ENCODE peak calls at places on chromosome 1, in eight cellular contexts. One of them, this sample, is unnamed.

GRCh38 chr1:30416221-30416820 is 307.1 kb downstream of the MATN1 start:
- DNase-seq in IMR-90: no peak
- DNase-seq in fibroblast of the aortic adventitia: no peak
- DNase-seq in cardiac muscle cell: no peak
- DNase-seq in fibroblast of pulmonary artery: no peak
- DNase-seq in CD4-positive, alpha-beta T cell: no peak
- DNase-seq in RWPE2: peak; percentile 11
- DNase-seq in HFF-Myc: no peak
- DNase-seq in this sample: no peak

GRCh38 chr1:236204656-236205055 is 62.3 kb downstream of the GPR137B start:
- DNase-seq in IMR-90: peak; percentile 30
- DNase-seq in fibroblast of the aortic adventitia: no peak
- DNase-seq in cardiac muscle cell: no peak
- DNase-seq in fibroblast of pulmonary artery: no peak
- DNase-seq in CD4-positive, alpha-beta T cell: no peak
- DNase-seq in RWPE2: no peak
- DNase-seq in HFF-Myc: no peak
- DNase-seq in this sample: no peak

GRCh38 chr1:168163670-168164069 is 15.1 kb upstream of the TIPRL start:
- DNase-seq in IMR-90: no peak
- DNase-seq in fibroblast of the aortic adventitia: no peak
- DNase-seq in cardiac muscle cell: no peak
- DNase-seq in fibroblast of pulmonary artery: no peak
- DNase-seq in CD4-positive, alpha-beta T cell: no peak
- DNase-seq in RWPE2: no peak
- DNase-seq in HFF-Myc: no peak
- DNase-seq in this sample: no peak

GRCh38 chr1:8232036-8232757 is 85.7 kb upstream of the SLC45A1 start:
- DNase-seq in IMR-90: no peak
- DNase-seq in fibroblast of the aortic adventitia: no peak
- DNase-seq in cardiac muscle cell: no peak
- DNase-seq in fibroblast of pulmonary artery: peak; percentile 25
- DNase-seq in CD4-positive, alpha-beta T cell: no peak
- DNase-seq in RWPE2: no peak
- DNase-seq in HFF-Myc: no peak
- DNase-seq in this sample: no peak

GRCh38 chr1:26529405-26529654 is 231 bp upstream of the RPS6KA1 start:
- DNase-seq in IMR-90: no peak
- DNase-seq in fibroblast of the aortic adventitia: no peak
- DNase-seq in cardiac muscle cell: no peak
- DNase-seq in fibroblast of pulmonary artery: no peak
- DNase-seq in CD4-positive, alpha-beta T cell: no peak
- DNase-seq in RWPE2: no peak
- DNase-seq in HFF-Myc: no peak
- DNase-seq in this sample: no peak

GRCh38 chr1:91831132-91831930 is 54.6 kb downstream of the TGFBR3 start:
- DNase-seq in IMR-90: peak; percentile 86
- DNase-seq in fibroblast of the aortic adventitia: peak; percentile 64
- DNase-seq in cardiac muscle cell: no peak
- DNase-seq in fibroblast of pulmonary artery: peak; percentile 55
- DNase-seq in CD4-positive, alpha-beta T cell: no peak
- DNase-seq in RWPE2: no peak
- DNase-seq in HFF-Myc: no peak
- DNase-seq in this sample: no peak

GRCh38 chr1:80779278-80779677 is 1021.5 kb upstream of the ADGRL2 start:
- DNase-seq in IMR-90: no peak
- DNase-seq in fibroblast of the aortic adventitia: no peak
- DNase-seq in cardiac muscle cell: no peak
- DNase-seq in fibroblast of pulmonary artery: no peak
- DNase-seq in CD4-positive, alpha-beta T cell: no peak
- DNase-seq in RWPE2: no peak
- DNase-seq in HFF-Myc: no peak
- DNase-seq in this sample: no peak

GRCh38 chr1:2230781-2231666 is 2.9 kb downstream of the SKI start:
- DNase-seq in IMR-90: no peak
- DNase-seq in fibroblast of the aortic adventitia: no peak
- DNase-seq in cardiac muscle cell: no peak
- DNase-seq in fibroblast of pulmonary artery: no peak
- DNase-seq in CD4-positive, alpha-beta T cell: peak; percentile 46
- DNase-seq in RWPE2: no peak
- DNase-seq in HFF-Myc: no peak
- DNase-seq in this sample: peak; percentile 51

GRCh38 chr1:86993269-86993985 is 79.0 kb downstream of the HS2ST1 start:
- DNase-seq in IMR-90: no peak
- DNase-seq in fibroblast of the aortic adventitia: no peak
- DNase-seq in cardiac muscle cell: no peak
- DNase-seq in fibroblast of pulmonary artery: no peak
- DNase-seq in CD4-positive, alpha-beta T cell: no peak
- DNase-seq in RWPE2: no peak
- DNase-seq in HFF-Myc: no peak
- DNase-seq in this sample: no peak

GRCh38 chr1:213988639-213989070 is 882 bp downstream of the PROX1 start:
- DNase-seq in IMR-90: no peak
- DNase-seq in fibroblast of the aortic adventitia: no peak
- DNase-seq in cardiac muscle cell: peak; percentile 51
- DNase-seq in fibroblast of pulmonary artery: no peak
- DNase-seq in CD4-positive, alpha-beta T cell: no peak
- DNase-seq in RWPE2: no peak
- DNase-seq in HFF-Myc: no peak
- DNase-seq in this sample: no peak

GRCh38 chr1:115323366-115324004 is 14.6 kb downstream of the NGF start:
- DNase-seq in IMR-90: peak; percentile 76
- DNase-seq in fibroblast of the aortic adventitia: no peak
- DNase-seq in cardiac muscle cell: no peak
- DNase-seq in fibroblast of pulmonary artery: no peak
- DNase-seq in CD4-positive, alpha-beta T cell: no peak
- DNase-seq in RWPE2: no peak
- DNase-seq in HFF-Myc: no peak
- DNase-seq in this sample: no peak

GRCh38 chr1:2314297-2314802 is 77.0 kb downstream of the MORN1 start:
- DNase-seq in IMR-90: peak; percentile 36
- DNase-seq in fibroblast of the aortic adventitia: peak; percentile 36
- DNase-seq in cardiac muscle cell: peak; percentile 92
- DNase-seq in fibroblast of pulmonary artery: peak; percentile 67
- DNase-seq in CD4-positive, alpha-beta T cell: no peak
- DNase-seq in RWPE2: no peak
- DNase-seq in HFF-Myc: no peak
- DNase-seq in this sample: peak; percentile 71

GRCh38 chr1:111793896-111794295 is 38.2 kb downstream of the DDX20 start:
- DNase-seq in IMR-90: no peak
- DNase-seq in fibroblast of the aortic adventitia: no peak
- DNase-seq in cardiac muscle cell: no peak
- DNase-seq in fibroblast of pulmonary artery: no peak
- DNase-seq in CD4-positive, alpha-beta T cell: no peak
- DNase-seq in RWPE2: no peak
- DNase-seq in HFF-Myc: no peak
- DNase-seq in this sample: no peak

GRCh38 chr1:112727716-112728115 is 12.6 kb upstream of the PPM1J start:
- DNase-seq in IMR-90: peak; percentile 59
- DNase-seq in fibroblast of the aortic adventitia: no peak
- DNase-seq in cardiac muscle cell: no peak
- DNase-seq in fibroblast of pulmonary artery: no peak
- DNase-seq in CD4-positive, alpha-beta T cell: no peak
- DNase-seq in RWPE2: no peak
- DNase-seq in HFF-Myc: no peak
- DNase-seq in this sample: no peak

GRCh38 chr1:24181619-24182018 is 5.5 kb downstream of the IFNLR1 start:
- DNase-seq in IMR-90: no peak
- DNase-seq in fibroblast of the aortic adventitia: no peak
- DNase-seq in cardiac muscle cell: no peak
- DNase-seq in fibroblast of pulmonary artery: no peak
- DNase-seq in CD4-positive, alpha-beta T cell: no peak
- DNase-seq in RWPE2: no peak
- DNase-seq in HFF-Myc: no peak
- DNase-seq in this sample: no peak

GRCh38 chr1:48701445-48701844 is 75.2 kb downstream of the BEND5 start:
- DNase-seq in IMR-90: no peak
- DNase-seq in fibroblast of the aortic adventitia: no peak
- DNase-seq in cardiac muscle cell: no peak
- DNase-seq in fibroblast of pulmonary artery: no peak
- DNase-seq in CD4-positive, alpha-beta T cell: no peak
- DNase-seq in RWPE2: no peak
- DNase-seq in HFF-Myc: no peak
- DNase-seq in this sample: no peak

GRCh38 chr1:63063367-63063766 is 259.0 kb upstream of the FOXD3 start:
- DNase-seq in IMR-90: no peak
- DNase-seq in fibroblast of the aortic adventitia: no peak
- DNase-seq in cardiac muscle cell: no peak
- DNase-seq in fibroblast of pulmonary artery: no peak
- DNase-seq in CD4-positive, alpha-beta T cell: no peak
- DNase-seq in RWPE2: no peak
- DNase-seq in HFF-Myc: no peak
- DNase-seq in this sample: no peak

GRCh38 chr1:205041998-205042910 is 758 bp upstream of the CNTN2 start:
- DNase-seq in IMR-90: no peak
- DNase-seq in fibroblast of the aortic adventitia: no peak
- DNase-seq in cardiac muscle cell: no peak
- DNase-seq in fibroblast of pulmonary artery: no peak
- DNase-seq in CD4-positive, alpha-beta T cell: no peak
- DNase-seq in RWPE2: no peak
- DNase-seq in HFF-Myc: no peak
- DNase-seq in this sample: peak; percentile 54
- TF ChIP-seq CTCF in IMR-90: no peak
- TF ChIP-seq CTCF in fibroblast of the aortic adventitia: no peak
- TF ChIP-seq CTCF in cardiac muscle cell: no peak
- TF ChIP-seq CTCF in fibroblast of pulmonary artery: no peak
- TF ChIP-seq CTCF in CD4-positive, alpha-beta T cell: no peak
- TF ChIP-seq CTCF in RWPE2: no peak
- TF ChIP-seq CTCF in HFF-Myc: no peak
- TF ChIP-seq CTCF in this sample: no peak

DNA sequence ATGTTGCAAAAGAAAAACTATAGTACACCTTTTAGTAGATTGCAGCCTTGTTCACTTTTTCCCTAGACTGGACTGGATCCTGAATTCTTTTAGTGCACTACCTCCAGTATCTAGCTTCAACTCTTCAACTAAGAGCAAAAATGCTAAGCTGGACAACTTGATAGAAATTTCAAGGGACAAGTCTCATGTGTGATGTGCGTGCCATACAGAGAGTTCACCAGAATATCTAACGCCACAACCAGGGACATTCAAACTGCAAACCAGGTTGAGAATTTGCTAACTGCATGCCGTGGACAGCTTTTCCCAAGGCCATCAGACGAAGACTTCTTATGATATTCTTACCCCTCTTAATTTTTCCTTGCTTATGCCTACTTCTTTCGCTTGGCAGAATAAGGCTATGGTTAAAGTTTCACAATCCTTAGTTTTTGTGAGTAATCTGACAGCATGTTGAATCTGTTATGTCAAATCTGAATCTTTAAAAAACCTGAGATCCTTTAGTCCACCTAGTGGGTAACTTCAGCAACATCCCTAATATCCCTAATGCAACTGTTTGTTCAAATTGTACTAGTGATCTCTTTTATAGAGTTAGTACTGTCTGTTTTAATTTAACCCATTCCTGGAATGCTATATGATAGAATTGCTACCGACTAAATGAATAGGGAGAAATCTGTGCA is 66.4 kb downstream of the DDAH1 start:
- DNase-seq in IMR-90: peak; percentile 71
- DNase-seq in fibroblast of the aortic adventitia: peak; percentile 79
- DNase-seq in cardiac muscle cell: no peak
- DNase-seq in fibroblast of pulmonary artery: peak; percentile 83
- DNase-seq in CD4-positive, alpha-beta T cell: no peak
- DNase-seq in RWPE2: no peak
- DNase-seq in HFF-Myc: no peak
- DNase-seq in this sample: no peak
- TF ChIP-seq CTCF in IMR-90: peak; percentile 52
- TF ChIP-seq CTCF in fibroblast of the aortic adventitia: peak; percentile 58
- TF ChIP-seq CTCF in cardiac muscle cell: peak; percentile 50
- TF ChIP-seq CTCF in fibroblast of pulmonary artery: peak; percentile 56
- TF ChIP-seq CTCF in CD4-positive, alpha-beta T cell: no peak
- TF ChIP-seq CTCF in RWPE2: peak; percentile 68
- TF ChIP-seq CTCF in HFF-Myc: peak; percentile 21
- TF ChIP-seq CTCF in this sample: peak; percentile 19

DNA sequence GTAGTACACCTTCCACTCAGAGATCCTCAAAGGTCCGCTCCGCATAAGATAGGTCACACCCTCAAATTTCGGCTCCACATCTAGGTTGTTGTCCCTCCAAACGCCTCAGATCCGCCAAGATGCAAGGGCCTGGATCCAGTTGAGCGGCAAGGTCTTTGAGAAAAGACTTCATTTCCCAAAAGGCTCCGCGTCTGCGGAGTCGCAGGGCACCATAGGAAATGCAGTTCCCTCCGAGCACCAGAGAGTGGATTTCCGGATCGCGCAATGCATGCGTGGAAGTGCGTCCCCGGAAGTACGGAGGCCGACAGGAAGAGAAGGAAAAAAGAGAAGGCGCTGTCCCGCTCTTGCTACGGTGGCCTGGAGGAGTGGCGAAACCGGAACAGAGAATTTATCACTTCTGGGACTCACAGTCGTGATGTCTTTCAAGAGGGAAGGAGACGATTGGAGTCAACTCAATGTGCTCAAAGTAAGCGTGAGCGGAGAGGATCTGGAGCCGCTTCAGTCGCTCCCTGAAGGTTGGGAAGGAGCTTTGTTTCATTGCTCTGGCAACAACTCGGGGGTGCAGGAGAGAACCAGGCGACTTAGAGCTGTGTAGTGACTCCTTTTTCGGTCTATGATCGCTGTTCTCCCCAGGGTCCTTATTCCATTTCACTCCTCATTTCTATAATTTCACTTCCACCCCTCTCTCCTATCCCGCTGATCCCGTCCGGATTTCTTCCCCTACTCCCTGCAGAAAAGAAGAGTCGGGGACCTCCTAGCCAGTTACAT is at the start of the genes LYSMD1 and SCNM1:
- DNase-seq in IMR-90: peak; percentile 99
- DNase-seq in fibroblast of the aortic adventitia: peak; percentile 99
- DNase-seq in cardiac muscle cell: peak; percentile 97
- DNase-seq in fibroblast of pulmonary artery: peak; percentile 99
- DNase-seq in CD4-positive, alpha-beta T cell: peak; percentile 93
- DNase-seq in RWPE2: peak; percentile 95
- DNase-seq in HFF-Myc: peak; percentile 98
- DNase-seq in this sample: peak; percentile 90
- TF ChIP-seq CTCF in IMR-90: peak; percentile 5
- TF ChIP-seq CTCF in fibroblast of the aortic adventitia: no peak
- TF ChIP-seq CTCF in cardiac muscle cell: no peak
- TF ChIP-seq CTCF in fibroblast of pulmonary artery: no peak
- TF ChIP-seq CTCF in CD4-positive, alpha-beta T cell: no peak
- TF ChIP-seq CTCF in RWPE2: no peak
- TF ChIP-seq CTCF in HFF-Myc: no peak
- TF ChIP-seq CTCF in this sample: no peak

DNA sequence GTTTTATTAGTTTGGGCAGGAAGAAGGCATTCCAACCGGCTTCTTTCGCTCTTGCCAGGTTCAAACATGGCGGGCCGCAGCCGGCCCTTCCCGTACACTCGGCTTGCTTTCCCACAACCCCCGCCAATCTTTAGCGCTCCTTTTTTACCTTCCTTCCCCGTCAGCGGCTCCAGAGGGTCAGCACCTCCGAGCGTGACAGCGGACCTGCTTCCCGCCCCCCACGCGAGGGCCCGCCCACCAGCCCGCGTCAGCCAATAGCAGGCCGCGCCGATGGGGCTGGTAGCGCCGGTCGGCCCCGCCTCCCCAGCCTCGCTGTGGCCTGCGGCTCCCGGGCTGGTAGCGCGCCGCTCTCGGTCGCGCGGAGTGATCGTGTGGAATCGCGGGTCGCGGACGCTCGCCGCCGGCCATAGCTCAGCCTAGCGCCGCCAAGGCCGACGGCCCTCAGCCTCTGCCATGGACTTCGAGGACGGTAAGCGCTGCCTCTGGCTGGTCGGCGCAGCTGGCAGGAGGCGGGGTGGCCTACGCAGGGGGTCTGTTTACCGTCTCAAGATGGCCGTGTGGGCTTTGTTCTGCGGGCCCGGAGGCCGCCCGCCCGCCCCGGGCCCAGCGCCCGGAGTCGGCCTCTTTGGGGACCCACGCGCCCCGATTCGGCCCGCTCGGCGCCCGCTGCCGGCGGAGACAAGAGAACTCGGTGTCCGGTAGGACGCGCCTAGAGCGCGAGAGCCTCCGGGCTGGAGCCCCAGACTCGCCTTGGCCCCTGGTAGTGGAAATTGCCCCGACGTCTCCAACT is at the start of gene ZNF326:
- DNase-seq in IMR-90: peak; percentile 97
- DNase-seq in fibroblast of the aortic adventitia: peak; percentile 93
- DNase-seq in cardiac muscle cell: peak; percentile 97
- DNase-seq in fibroblast of pulmonary artery: peak; percentile 98
- DNase-seq in CD4-positive, alpha-beta T cell: peak; percentile 88
- DNase-seq in RWPE2: peak; percentile 97
- DNase-seq in HFF-Myc: peak; percentile 87
- DNase-seq in this sample: peak; percentile 99
- TF ChIP-seq CTCF in IMR-90: no peak
- TF ChIP-seq CTCF in fibroblast of the aortic adventitia: no peak
- TF ChIP-seq CTCF in cardiac muscle cell: no peak
- TF ChIP-seq CTCF in fibroblast of pulmonary artery: no peak
- TF ChIP-seq CTCF in CD4-positive, alpha-beta T cell: no peak
- TF ChIP-seq CTCF in RWPE2: no peak
- TF ChIP-seq CTCF in HFF-Myc: no peak
- TF ChIP-seq CTCF in this sample: no peak